ENCODE peak calls at places on chromosomes 11 and 22, in nine cellular contexts. R, W, F, S, A, X, P, L and Y are unnamed samples.

GRCh38 chr11:926341-926916 is 759 bp downstream of the AP2A2 start:
- DNase-seq in F (no peak), R (no peak), X (peak), S (peak), A (peak), W (peak), P (peak), L (peak), Y (peak)

GRCh38 chr22:41902016-41902415 is 12.9 kb downstream of the SHISA8 start:
- DNase-seq in X (no peak), S (no peak), F (no peak), R (no peak), W (no peak), L (no peak), A (no peak), P (no peak), Y (no peak)

GRCh38 chr11:64234840-64235379 is 526 bp downstream of the VEGFB start:
- DNase-seq in L (no peak), S (no peak), X (peak), F (no peak), R (peak), P (peak), W (no peak), A (no peak), Y (peak)

GRCh38 chr22:17486313-17486712 is 77.0 kb upstream of the SLC25A18 start:
- DNase-seq in R (no peak), A (peak), W (no peak), F (no peak), L (no peak), X (no peak), S (no peak), P (no peak), Y (no peak)

GRCh38 chr11:106457727-106458126 is 380.3 kb downstream of the AASDHPPT start:
- DNase-seq in W (peak), A (peak), S (no peak), P (peak), L (no peak), F (no peak), X (no peak), R (no peak), Y (peak)

GRCh38 chr22:28548411-28548810 is 131.2 kb downstream of the TTC28 start:
- DNase-seq in P (no peak), R (no peak), F (no peak), X (no peak), S (no peak), L (no peak), W (no peak), A (no peak), Y (no peak)

GRCh38 chr11:128086794-128087193 is 500.6 kb downstream of the ETS1 start:
- DNase-seq in R (no peak), F (no peak), S (no peak), L (no peak), P (no peak), A (no peak), W (no peak), X (no peak), Y (no peak)

GRCh38 chr22:37959231-37959825 is 5.8 kb downstream of the POLR2F start:
- DNase-seq in R (no peak), A (no peak), X (no peak), W (no peak), L (no peak), P (no peak), F (no peak), S (no peak), Y (no peak)

GRCh38 chr11:76151561-76152085 is 54.7 kb downstream of the WNT11 start:
- DNase-seq in R (no peak), F (no peak), W (no peak), P (no peak), A (no peak), S (no peak), L (no peak), X (no peak), Y (no peak)

GRCh38 chr22:17199131-17199731 is 20.0 kb downstream of the ADA2 start:
- DNase-seq in P (no peak), S (peak), L (no peak), A (peak), F (peak), R (no peak), W (no peak), X (no peak), Y (no peak)

GRCh38 chr11:106961048-106961447 is 57.2 kb downstream of the GUCY1A2 start:
- DNase-seq in X (no peak), F (no peak), W (no peak), A (no peak), R (no peak), S (no peak), L (no peak), P (peak), Y (no peak)